ENCODE peak calls at places on chromosome 12, in five cellular contexts. D is mesenchymal stem cell, F is right lobe of liver, L is fibroblast of lung, V is SK-N-SH. I is an unnamed sample.

GRCh38 chr12:11209098-11209497 is 22.4 kb upstream of the TAS2R42 start:
- DNase-seq in D (no peak), L (no peak), F (no peak), V (no peak), I (no peak)

GRCh38 chr12:103848917-103849491 is 8.0 kb upstream of the NT5DC3 start:
- DNase-seq in F (no peak), L (no peak), V (no peak), D (no peak), I (no peak)

GRCh38 chr12:76199808-76200207 is 115.3 kb upstream of the NAP1L1 start:
- DNase-seq in L (peak; percentile 95), F (no peak), V (no peak), D (peak; percentile 90), I (no peak)

GRCh38 chr12:131751335-131751734 is 40.4 kb downstream of the SFSWAP start:
- DNase-seq in F (no peak), V (peak; percentile 49), L (no peak), D (no peak), I (no peak)

GRCh38 chr12:107778383-107779015 is 4.0 kb downstream of the ASCL4 start:
- DNase-seq in V (no peak), D (no peak), L (no peak), F (no peak), I (no peak)

GRCh38 chr12:10661338-10661737 is 12.5 kb downstream of the STYK1 start:
- DNase-seq in L (peak; percentile 19), V (no peak), F (no peak), D (no peak), I (peak; percentile 25)

GRCh38 chr12:62306569-62307530 is 46.6 kb downstream of the USP15 start:
- DNase-seq in V (no peak), D (no peak), L (no peak), F (no peak), I (no peak)

GRCh38 chr12:109147954-109148353 is 31.6 kb downstream of the ACACB start:
- DNase-seq in L (peak; percentile 96), F (no peak), D (no peak), V (no peak), I (peak; percentile 63)

GRCh38 chr12:113043240-113043639 is 13.3 kb upstream of the DTX1 start:
- DNase-seq in F (no peak), L (no peak), V (no peak), D (no peak), I (no peak)

GRCh38 chr12:127809236-127809635 is 457.7 kb upstream of the TMEM132C start:
- DNase-seq in D (peak; percentile 77), V (no peak), F (no peak), L (no peak), I (peak; percentile 61)

GRCh38 chr12:12376636-12377448 is 20.0 kb downstream of the BORCS5 start:
- DNase-seq in V (peak; percentile 66), L (peak; percentile 90), F (no peak), D (peak; percentile 81), I (peak; percentile 55)

GRCh38 chr12:47282206-47282605 is 202.4 kb upstream of the AMIGO2 start:
- DNase-seq in L (no peak), F (no peak), D (peak; percentile 75), V (no peak), I (peak; percentile 28)

GRCh38 chr12:117850048-117850447 is 118.7 kb downstream of the KSR2 start:
- DNase-seq in D (peak; percentile 59), L (peak; percentile 40), F (no peak), V (peak; percentile 81), I (no peak)

GRCh38 chr12:32679091-32679909 is at the start of gene DNM1L:
- DNase-seq in V (peak; percentile 97), D (peak; percentile 98), L (peak; percentile 96), F (peak; percentile 97), I (peak; percentile 82)

GRCh38 chr12:77891531-77892147 is 60.9 kb downstream of the NAV3 start:
- DNase-seq in D (no peak), F (no peak), V (no peak), L (no peak), I (no peak)

GRCh38 chr12:32836710-32837109 is 59.9 kb downstream of the PKP2 start:
- DNase-seq in L (no peak), V (no peak), D (no peak), F (no peak), I (no peak)

GRCh38 chr12:110365743-110366473 is 37.6 kb downstream of the ANAPC7 start:
- DNase-seq in L (no peak), F (no peak), D (no peak), V (no peak), I (no peak)

GRCh38 chr12:71125515-71125914 is 32.3 kb downstream of the TSPAN8 start:
- DNase-seq in F (no peak), D (no peak), V (peak; percentile 17), L (no peak), I (no peak)

GRCh38 chr12:105267711-105268110 is 31.7 kb upstream of the APPL2 start:
- DNase-seq in F (no peak), V (no peak), D (no peak), L (no peak), I (no peak)

GRCh38 chr12:122681814-122682213 is 21.3 kb downstream of the HCAR2 start:
- DNase-seq in D (peak; percentile 70), F (no peak), V (no peak), L (peak; percentile 51), I (peak; percentile 29)

GRCh38 chr12:31362115-31362758 is 36.3 kb upstream of the SINHCAF start:
- DNase-seq in D (no peak), L (no peak), F (no peak), V (no peak), I (no peak)

GRCh38 chr12:119826661-119827435 is 50.3 kb downstream of the CIT start:
- DNase-seq in D (no peak), F (no peak), V (no peak), L (no peak), I (no peak)

GRCh38 chr12:106581543-106582263 is 1.1 kb upstream of the RFX4 start:
- DNase-seq in D (peak; percentile 23), L (no peak), V (peak; percentile 63), F (no peak), I (no peak)
- H3K4me3 ChIP-seq in D (no peak overlapping the region), L (no peak overlapping the region), V (peak overlapping the region; percentile 3), F (no peak overlapping the region), I (no peak overlapping the region)

DNA sequence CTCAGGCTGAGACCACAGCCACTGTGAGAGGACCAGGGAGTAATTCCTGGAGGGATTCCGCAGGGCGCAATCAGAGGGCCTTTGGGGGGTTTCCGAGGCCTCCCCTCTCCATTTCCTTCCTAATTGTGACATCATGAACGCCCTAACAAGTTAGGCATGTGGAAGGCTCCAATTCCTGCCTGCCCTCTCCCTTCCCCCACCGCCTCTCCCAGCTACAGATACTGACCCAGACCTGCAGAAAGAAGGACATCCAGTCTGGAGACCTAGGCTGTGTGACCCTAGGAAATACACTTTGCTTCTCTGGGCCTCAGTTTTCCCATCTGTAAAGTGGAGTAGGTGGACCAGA is 637.9 kb downstream of the MED13L start:
- DNase-seq in L (no peak), F (no peak), V (no peak), D (no peak), I (no peak)
- H3K4me3 ChIP-seq in L (no peak overlapping the region), F (no peak overlapping the region), V (no peak overlapping the region), D (no peak overlapping the region), I (no peak overlapping the region)

GRCh38 chr12:124388038-124388676 is 93.3 kb downstream of the RFLNA start:
- DNase-seq in L (no peak), V (no peak), D (no peak), F (no peak), I (no peak)

GRCh38 chr12:124390442-124391116 is 95.7 kb downstream of the RFLNA start:
- DNase-seq in L (peak; percentile 74), V (no peak), D (peak; percentile 94), F (no peak), I (no peak)

GRCh38 chr12:124388679-124389536 is 94.0 kb downstream of the RFLNA start:
- DNase-seq in L (peak; percentile 88), V (peak; percentile 93), D (peak; percentile 92), F (peak; percentile 93), I (no peak)

GRCh38 chr12:124391340-124392261 is 96.7 kb downstream of the RFLNA start:
- DNase-seq in V (no peak), L (no peak), D (peak; percentile 80), F (peak; percentile 77), I (no peak)

GRCh38 chr12:124389537-124390441 is 94.9 kb downstream of the RFLNA start:
- DNase-seq in F (no peak), V (no peak), L (no peak), D (no peak), I (no peak)
- H3K4me3 ChIP-seq in F (peak overlapping the region; percentile 40), V (peak overlapping the region; percentile 52), L (peak overlapping the region; percentile 60), D (peak overlapping the region; percentile 16), I (peak overlapping the region; percentile 74)

DNA sequence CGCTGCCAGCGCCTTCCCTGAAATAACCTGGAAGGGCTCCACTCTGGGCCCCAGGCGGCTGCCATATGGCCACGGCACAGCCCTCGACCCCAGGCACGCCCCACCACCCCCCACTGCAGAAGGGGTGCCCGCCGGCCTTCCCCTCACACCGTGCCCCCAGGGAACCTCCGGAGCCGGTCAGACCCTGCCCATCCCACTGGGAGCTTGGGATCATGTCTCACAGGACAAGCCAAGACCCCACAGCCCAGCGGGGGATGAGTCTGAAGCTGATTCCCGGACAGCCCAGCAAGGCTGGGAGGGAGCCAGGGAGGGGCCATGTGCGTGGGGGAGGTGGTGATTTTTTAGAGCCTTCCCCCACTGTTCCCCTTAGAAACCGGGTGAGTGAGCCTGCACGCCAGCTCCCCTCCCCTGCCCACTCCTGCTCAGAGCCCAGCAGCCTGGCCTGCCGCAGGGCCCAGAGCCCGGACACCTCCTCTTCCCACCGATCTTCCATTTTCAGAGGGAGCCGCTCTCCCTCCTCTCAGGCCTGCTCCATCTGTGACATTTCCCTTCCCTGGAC is 1.4 kb downstream of the RIMBP2 start:
- DNase-seq in V (peak; percentile 78), D (no peak), L (no peak), F (no peak), I (no peak)
- H3K4me3 ChIP-seq in V (peak overlapping the region; percentile 60), D (no peak overlapping the region), L (no peak overlapping the region), F (no peak overlapping the region), I (no peak overlapping the region)

I was measured in AG09309.